ENCODE peak calls at places on chromosomes 11 and 22, in seven cellular contexts. One of them, this sample, is unnamed.

GRCh38 chr11:92826136-92826535 is 143.3 kb upstream of the MTNR1B start:
- DNase-seq in AG09319: no peak
- DNase-seq in lower lobe of right lung: no peak
- DNase-seq in thoracic aorta: no peak
- DNase-seq in cardiac fibroblast: no peak
- DNase-seq in astrocyte of the spinal cord: peak
- DNase-seq in foreskin fibroblast: no peak
- DNase-seq in this sample: no peak

GRCh38 chr11:43578346-43579170 is 102.0 kb upstream of the HSD17B12 start:
- DNase-seq in AG09319: no peak
- DNase-seq in lower lobe of right lung: no peak
- DNase-seq in thoracic aorta: no peak
- DNase-seq in cardiac fibroblast: peak
- DNase-seq in astrocyte of the spinal cord: peak
- DNase-seq in foreskin fibroblast: peak
- DNase-seq in this sample: no peak

GRCh38 chr22:39546889-39547586 is 14.5 kb upstream of the RPS19BP1 start:
- DNase-seq in AG09319: no peak
- DNase-seq in lower lobe of right lung: no peak
- DNase-seq in thoracic aorta: no peak
- DNase-seq in cardiac fibroblast: no peak
- DNase-seq in astrocyte of the spinal cord: peak
- DNase-seq in foreskin fibroblast: peak
- DNase-seq in this sample: no peak

GRCh38 chr22:44869196-44869595 is 116.8 kb downstream of the ARHGAP8 start:
- DNase-seq in AG09319: no peak
- DNase-seq in lower lobe of right lung: no peak
- DNase-seq in thoracic aorta: no peak
- DNase-seq in cardiac fibroblast: no peak
- DNase-seq in astrocyte of the spinal cord: no peak
- DNase-seq in foreskin fibroblast: no peak
- DNase-seq in this sample: no peak

GRCh38 chr22:49886346-49887073 is 31.7 kb downstream of the ALG12 start:
- DNase-seq in AG09319: no peak
- DNase-seq in lower lobe of right lung: no peak
- DNase-seq in thoracic aorta: no peak
- DNase-seq in cardiac fibroblast: no peak
- DNase-seq in astrocyte of the spinal cord: no peak
- DNase-seq in foreskin fibroblast: no peak
- DNase-seq in this sample: no peak

GRCh38 chr11:59102259-59102765 is 4.7 kb upstream of the FAM111B start:
- DNase-seq in AG09319: no peak
- DNase-seq in lower lobe of right lung: peak
- DNase-seq in thoracic aorta: peak
- DNase-seq in cardiac fibroblast: peak
- DNase-seq in astrocyte of the spinal cord: peak
- DNase-seq in foreskin fibroblast: peak
- DNase-seq in this sample: peak

GRCh38 chr11:57269580-57270021 is 32.6 kb upstream of the APLNR start:
- DNase-seq in AG09319: no peak
- DNase-seq in lower lobe of right lung: no peak
- DNase-seq in thoracic aorta: no peak
- DNase-seq in cardiac fibroblast: no peak
- DNase-seq in astrocyte of the spinal cord: no peak
- DNase-seq in foreskin fibroblast: peak
- DNase-seq in this sample: no peak

GRCh38 chr11:57410287-57410686 is 16.6 kb downstream of the SLC43A3 start:
- DNase-seq in AG09319: peak
- DNase-seq in lower lobe of right lung: no peak
- DNase-seq in thoracic aorta: no peak
- DNase-seq in cardiac fibroblast: peak
- DNase-seq in astrocyte of the spinal cord: peak
- DNase-seq in foreskin fibroblast: peak
- DNase-seq in this sample: no peak

GRCh38 chr11:21446939-21447590 is 745.8 kb upstream of the ANO5 start:
- DNase-seq in AG09319: no peak
- DNase-seq in lower lobe of right lung: no peak
- DNase-seq in thoracic aorta: no peak
- DNase-seq in cardiac fibroblast: no peak
- DNase-seq in astrocyte of the spinal cord: no peak
- DNase-seq in foreskin fibroblast: no peak
- DNase-seq in this sample: no peak
- TF ChIP-seq CTCF in AG09319: no peak
- TF ChIP-seq CTCF in lower lobe of right lung: no peak
- TF ChIP-seq CTCF in thoracic aorta: no peak
- TF ChIP-seq CTCF in cardiac fibroblast: no peak
- TF ChIP-seq CTCF in astrocyte of the spinal cord: no peak
- TF ChIP-seq CTCF in foreskin fibroblast: no peak
- TF ChIP-seq CTCF in this sample: no peak

GRCh38 chr22:19755145-19755710 is 5.3 kb upstream of the TBX1 start:
- DNase-seq in AG09319: no peak
- DNase-seq in lower lobe of right lung: no peak
- DNase-seq in thoracic aorta: no peak
- DNase-seq in cardiac fibroblast: no peak
- DNase-seq in astrocyte of the spinal cord: no peak
- DNase-seq in foreskin fibroblast: no peak
- DNase-seq in this sample: no peak

GRCh38 chr22:19757985-19758895 is 2.3 kb upstream of the TBX1 start:
- DNase-seq in AG09319: no peak
- DNase-seq in lower lobe of right lung: no peak
- DNase-seq in thoracic aorta: no peak
- DNase-seq in cardiac fibroblast: no peak
- DNase-seq in astrocyte of the spinal cord: no peak
- DNase-seq in foreskin fibroblast: no peak
- DNase-seq in this sample: no peak

GRCh38 chr22:19755722-19756287 is 4.8 kb upstream of the TBX1 start:
- DNase-seq in AG09319: no peak
- DNase-seq in lower lobe of right lung: no peak
- DNase-seq in thoracic aorta: no peak
- DNase-seq in cardiac fibroblast: no peak
- DNase-seq in astrocyte of the spinal cord: no peak
- DNase-seq in foreskin fibroblast: peak
- DNase-seq in this sample: no peak

GRCh38 chr22:19757140-19757984 is 3.2 kb upstream of the TBX1 start:
- DNase-seq in AG09319: no peak
- DNase-seq in lower lobe of right lung: no peak
- DNase-seq in thoracic aorta: no peak
- DNase-seq in cardiac fibroblast: no peak
- DNase-seq in astrocyte of the spinal cord: no peak
- DNase-seq in foreskin fibroblast: no peak
- DNase-seq in this sample: no peak

DNA sequence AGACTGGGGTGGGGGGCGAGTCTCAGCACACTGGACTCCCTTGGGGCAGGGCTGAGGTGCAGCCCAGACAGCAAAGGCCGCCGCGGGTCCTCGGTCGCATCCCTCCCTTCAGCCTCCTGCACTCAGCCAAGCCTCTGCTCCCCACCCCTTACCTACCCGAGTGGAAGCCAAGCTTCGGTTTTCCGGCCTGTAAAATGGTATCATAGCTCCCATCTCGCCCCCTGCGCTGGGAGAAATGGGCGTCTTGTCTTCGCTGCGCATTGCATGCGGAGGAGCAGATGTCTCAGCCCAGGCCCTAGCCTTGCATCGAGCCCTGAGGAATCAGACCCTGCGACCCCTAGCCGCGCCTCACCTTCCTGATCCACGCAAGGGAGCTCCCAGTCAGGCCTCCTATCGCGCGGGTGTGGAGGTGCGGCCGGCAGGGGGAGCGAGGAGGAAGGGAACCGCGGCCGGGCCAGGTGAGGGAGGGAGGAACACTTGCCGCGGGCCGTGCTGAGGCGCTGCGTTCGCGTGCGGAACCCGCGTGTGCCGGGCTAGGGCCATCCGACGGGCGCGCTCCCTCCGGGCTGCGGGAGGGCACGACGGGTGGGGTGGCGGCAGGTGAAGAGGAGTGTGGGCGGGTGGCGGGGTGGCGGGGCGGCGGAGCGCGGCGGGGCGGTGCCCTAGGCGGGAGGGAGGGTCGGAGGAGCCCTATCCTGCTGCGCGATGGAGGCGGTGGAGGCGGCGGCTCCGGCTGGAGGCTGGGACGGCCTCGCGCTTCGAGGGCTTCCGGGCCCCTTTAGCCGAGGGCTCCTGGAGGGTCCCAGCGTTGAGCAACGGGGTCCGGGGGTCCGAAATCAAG is 4.1 kb upstream of the TBX1 start:
- DNase-seq in AG09319: no peak
- DNase-seq in lower lobe of right lung: peak
- DNase-seq in thoracic aorta: no peak
- DNase-seq in cardiac fibroblast: peak
- DNase-seq in astrocyte of the spinal cord: no peak
- DNase-seq in foreskin fibroblast: peak
- DNase-seq in this sample: no peak
- TF ChIP-seq CTCF in AG09319: peak
- TF ChIP-seq CTCF in lower lobe of right lung: peak
- TF ChIP-seq CTCF in thoracic aorta: peak
- TF ChIP-seq CTCF in cardiac fibroblast: peak
- TF ChIP-seq CTCF in astrocyte of the spinal cord: peak
- TF ChIP-seq CTCF in foreskin fibroblast: peak
- TF ChIP-seq CTCF in this sample: peak

GRCh38 chr11:118900535-118901384 is 17.1 kb downstream of the CXCR5 start:
- DNase-seq in AG09319: no peak
- DNase-seq in lower lobe of right lung: no peak
- DNase-seq in thoracic aorta: no peak
- DNase-seq in cardiac fibroblast: no peak
- DNase-seq in astrocyte of the spinal cord: no peak
- DNase-seq in foreskin fibroblast: no peak
- DNase-seq in this sample: no peak

GRCh38 chr11:118902336-118903203 is 18.9 kb downstream of the CXCR5 start:
- DNase-seq in AG09319: no peak
- DNase-seq in lower lobe of right lung: no peak
- DNase-seq in thoracic aorta: no peak
- DNase-seq in cardiac fibroblast: no peak
- DNase-seq in astrocyte of the spinal cord: no peak
- DNase-seq in foreskin fibroblast: no peak
- DNase-seq in this sample: no peak

GRCh38 chr11:118899706-118900360 is 16.1 kb downstream of the CXCR5 start:
- DNase-seq in AG09319: no peak
- DNase-seq in lower lobe of right lung: no peak
- DNase-seq in thoracic aorta: no peak
- DNase-seq in cardiac fibroblast: no peak
- DNase-seq in astrocyte of the spinal cord: no peak
- DNase-seq in foreskin fibroblast: no peak
- DNase-seq in this sample: no peak

GRCh38 chr11:118903204-118904015 is 19.7 kb downstream of the CXCR5 start:
- DNase-seq in AG09319: no peak
- DNase-seq in lower lobe of right lung: no peak
- DNase-seq in thoracic aorta: no peak
- DNase-seq in cardiac fibroblast: no peak
- DNase-seq in astrocyte of the spinal cord: no peak
- DNase-seq in foreskin fibroblast: no peak
- DNase-seq in this sample: no peak

DNA sequence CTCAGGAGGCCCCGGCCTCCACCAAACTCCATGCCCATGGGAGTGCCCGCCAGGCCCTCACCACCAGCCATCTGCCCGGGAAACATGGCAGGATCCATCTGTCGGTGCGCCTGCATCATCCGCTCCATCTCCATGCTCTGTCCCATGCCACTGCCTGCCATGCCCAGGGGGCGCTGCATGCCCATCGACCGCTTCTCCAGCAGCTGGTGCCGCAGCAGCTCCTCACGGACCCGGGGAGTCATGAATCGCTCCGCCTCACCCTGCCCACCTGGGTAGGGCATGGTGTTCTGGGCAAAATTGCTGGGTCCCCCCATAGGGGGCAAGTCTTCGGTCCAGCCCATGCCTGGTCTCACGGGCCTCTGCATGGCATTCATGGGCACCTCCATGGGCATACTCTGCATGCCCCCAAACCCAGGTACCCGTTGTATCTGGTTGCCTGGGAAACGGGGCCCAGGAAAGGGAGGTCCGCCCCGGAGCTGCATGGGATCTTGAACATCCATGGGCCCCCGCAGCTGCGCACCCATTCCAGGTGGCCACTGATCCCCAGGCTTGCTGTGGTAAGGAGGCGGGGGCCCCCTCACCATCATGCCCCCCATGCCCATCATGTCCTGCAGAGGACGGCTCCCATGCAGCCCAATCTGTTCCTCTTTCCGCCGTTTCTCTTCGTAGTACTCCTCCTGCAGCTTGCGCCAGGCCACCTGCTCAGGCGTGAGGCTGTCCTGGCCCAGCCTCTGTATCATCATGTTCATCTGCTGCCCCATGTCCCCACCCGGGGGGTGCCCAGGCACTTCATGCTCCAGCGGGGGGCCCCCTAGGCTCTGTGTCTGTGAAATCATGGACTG is 18.0 kb downstream of the CXCR5 start:
- DNase-seq in AG09319: no peak
- DNase-seq in lower lobe of right lung: no peak
- DNase-seq in thoracic aorta: no peak
- DNase-seq in cardiac fibroblast: no peak
- DNase-seq in astrocyte of the spinal cord: no peak
- DNase-seq in foreskin fibroblast: peak
- DNase-seq in this sample: no peak
- TF ChIP-seq CTCF in AG09319: peak
- TF ChIP-seq CTCF in lower lobe of right lung: peak
- TF ChIP-seq CTCF in thoracic aorta: no peak
- TF ChIP-seq CTCF in cardiac fibroblast: peak
- TF ChIP-seq CTCF in astrocyte of the spinal cord: no peak
- TF ChIP-seq CTCF in foreskin fibroblast: no peak
- TF ChIP-seq CTCF in this sample: no peak

GRCh38 chr11:95148421-95148820 is 58.8 kb downstream of the ENDOD1 start:
- DNase-seq in AG09319: no peak
- DNase-seq in lower lobe of right lung: no peak
- DNase-seq in thoracic aorta: no peak
- DNase-seq in cardiac fibroblast: no peak
- DNase-seq in astrocyte of the spinal cord: no peak
- DNase-seq in foreskin fibroblast: peak
- DNase-seq in this sample: no peak

GRCh38 chr11:95148938-95149337 is 59.3 kb downstream of the ENDOD1 start:
- DNase-seq in AG09319: no peak
- DNase-seq in lower lobe of right lung: no peak
- DNase-seq in thoracic aorta: no peak
- DNase-seq in cardiac fibroblast: no peak
- DNase-seq in astrocyte of the spinal cord: no peak
- DNase-seq in foreskin fibroblast: no peak
- DNase-seq in this sample: no peak

GRCh38 chr11:95152878-95153856 is 63.5 kb downstream of the ENDOD1 start:
- DNase-seq in AG09319: no peak
- DNase-seq in lower lobe of right lung: no peak
- DNase-seq in thoracic aorta: no peak
- DNase-seq in cardiac fibroblast: no peak
- DNase-seq in astrocyte of the spinal cord: no peak
- DNase-seq in foreskin fibroblast: no peak
- DNase-seq in this sample: no peak

GRCh38 chr11:95149659-95150294 is 60.1 kb downstream of the ENDOD1 start:
- DNase-seq in AG09319: no peak
- DNase-seq in lower lobe of right lung: peak
- DNase-seq in thoracic aorta: no peak
- DNase-seq in cardiac fibroblast: peak
- DNase-seq in astrocyte of the spinal cord: peak
- DNase-seq in foreskin fibroblast: no peak
- DNase-seq in this sample: no peak

DNA sequence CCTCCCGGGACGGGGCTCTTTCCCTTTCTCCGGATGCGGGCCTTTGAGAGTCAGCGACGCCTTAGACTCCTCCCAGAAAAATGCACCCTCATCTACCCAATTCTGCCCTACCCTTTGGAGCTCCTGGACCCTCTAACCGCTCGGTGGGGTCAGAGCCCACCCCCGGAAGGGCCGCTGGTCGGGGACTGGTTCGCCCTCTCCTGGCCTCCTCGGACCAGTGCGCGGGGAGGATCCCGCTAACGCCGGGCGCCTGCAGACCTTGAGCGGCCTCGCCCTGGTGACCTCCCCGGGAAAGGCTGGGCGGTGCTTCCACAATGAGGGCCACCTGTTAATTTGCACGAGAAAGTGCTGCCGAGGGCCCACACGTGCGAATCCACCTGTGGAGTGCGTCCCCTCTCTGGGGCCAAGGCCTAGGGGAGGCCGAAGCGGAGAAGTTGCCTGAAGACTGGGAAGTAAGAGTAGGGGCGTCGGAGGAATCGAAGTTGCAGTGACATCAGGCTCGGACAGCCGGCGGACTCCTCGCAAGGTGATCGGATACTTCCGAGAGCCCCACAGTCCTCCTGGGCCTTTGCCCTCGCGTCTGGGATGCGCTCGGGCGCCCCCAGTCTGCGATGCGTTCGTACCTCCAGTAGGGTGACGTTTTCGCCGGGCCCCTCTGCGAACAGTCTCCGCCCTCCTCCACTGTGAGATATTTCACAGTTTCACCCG is 61.5 kb downstream of the ENDOD1 start:
- DNase-seq in AG09319: peak
- DNase-seq in lower lobe of right lung: peak
- DNase-seq in thoracic aorta: peak
- DNase-seq in cardiac fibroblast: peak
- DNase-seq in astrocyte of the spinal cord: peak
- DNase-seq in foreskin fibroblast: peak
- DNase-seq in this sample: peak
- TF ChIP-seq CTCF in AG09319: peak
- TF ChIP-seq CTCF in lower lobe of right lung: peak
- TF ChIP-seq CTCF in thoracic aorta: peak
- TF ChIP-seq CTCF in cardiac fibroblast: peak
- TF ChIP-seq CTCF in astrocyte of the spinal cord: peak
- TF ChIP-seq CTCF in foreskin fibroblast: peak
- TF ChIP-seq CTCF in this sample: peak